ENCODE peak calls at places on chromosome 10, in seven cellular contexts. X, B, R, P, Y, H and Q are unnamed samples.

GRCh38 chr10:101041252-101041761 is 10.3 kb downstream of the SFXN3 start:
- DNase-seq in X (peak; percentile 90), B (peak; percentile 89), R (peak; percentile 80), P (no peak), Y (peak; percentile 92), H (peak; percentile 85), Q (peak; percentile 46)

GRCh38 chr10:71882813-71883746 is 32.0 kb upstream of the PSAP start:
- DNase-seq in X (no peak), B (no peak), R (no peak), P (no peak), Y (no peak), H (no peak), Q (no peak)

GRCh38 chr10:86282664-86283465 is 83.7 kb downstream of the GRID1 start:
- DNase-seq in X (no peak), B (no peak), R (no peak), P (no peak), Y (no peak), H (peak; percentile 49), Q (no peak)

GRCh38 chr10:27068217-27068891 is 31.9 kb downstream of the ANKRD26 start:
- DNase-seq in X (no peak), B (no peak), R (no peak), P (no peak), Y (no peak), H (no peak), Q (no peak)

GRCh38 chr10:71694567-71694968 is 25.0 kb downstream of the C10orf105 start:
- DNase-seq in X (no peak), B (no peak), R (peak; percentile 78), P (no peak), Y (no peak), H (peak; percentile 92), Q (no peak)

GRCh38 chr10:19421664-19422063 is 373.1 kb downstream of the MALRD1 start:
- DNase-seq in X (no peak), B (no peak), R (no peak), P (no peak), Y (no peak), H (no peak), Q (no peak)

GRCh38 chr10:44205072-44205471 is 179.8 kb downstream of the CXCL12 start:
- DNase-seq in X (no peak), B (peak; percentile 61), R (no peak), P (no peak), Y (no peak), H (no peak), Q (no peak)

GRCh38 chr10:29446327-29446726 is 157.5 kb downstream of the LYZL1 start:
- DNase-seq in X (no peak), B (no peak), R (no peak), P (no peak), Y (no peak), H (no peak), Q (no peak)

GRCh38 chr10:6136215-6137201 is 47.7 kb downstream of the RBM17 start:
- DNase-seq in X (peak; percentile 57), B (no peak), R (no peak), P (no peak), Y (no peak), H (peak; percentile 51), Q (peak; percentile 47)

GRCh38 chr10:72243822-72244437 is 27.9 kb upstream of the ASCC1 start:
- DNase-seq in X (no peak), B (no peak), R (peak; percentile 65), P (no peak), Y (peak; percentile 28), H (peak; percentile 60), Q (peak; percentile 92)

GRCh38 chr10:77037735-77038411 is 599.7 kb downstream of the KCNMA1 start:
- DNase-seq in X (no peak), B (peak; percentile 35), R (no peak), P (no peak), Y (peak; percentile 16), H (no peak), Q (no peak)

GRCh38 chr10:75716506-75716905 is 285.1 kb downstream of the LRMDA start:
- DNase-seq in X (no peak), B (no peak), R (no peak), P (no peak), Y (no peak), H (no peak), Q (no peak)

GRCh38 chr10:100482181-100482833 is 19.5 kb downstream of the WNT8B start:
- DNase-seq in X (peak; percentile 88), B (peak; percentile 89), R (peak; percentile 81), P (peak; percentile 8), Y (peak; percentile 85), H (peak; percentile 92), Q (no peak)

GRCh38 chr10:60732240-60733188 is 45.8 kb upstream of the CDK1 start:
- DNase-seq in X (peak; percentile 65), B (peak; percentile 50), R (peak; percentile 44), P (no peak), Y (peak; percentile 72), H (peak; percentile 74), Q (no peak)

GRCh38 chr10:61628199-61628874 is 34.4 kb upstream of the CABCOCO1 start:
- DNase-seq in X (no peak), B (no peak), R (no peak), P (no peak), Y (no peak), H (no peak), Q (peak; percentile 61)

GRCh38 chr10:82943142-82943541 is 1068.1 kb downstream of the NRG3 start:
- DNase-seq in X (no peak), B (no peak), R (no peak), P (no peak), Y (no peak), H (no peak), Q (no peak)

GRCh38 chr10:49359349-49360231 is 36.3 kb downstream of the DRGX start:
- DNase-seq in X (no peak), B (no peak), R (no peak), P (no peak), Y (no peak), H (no peak), Q (no peak)

GRCh38 chr10:88783734-88784133 is 18.8 kb upstream of the LIPM start:
- DNase-seq in X (no peak), B (no peak), R (no peak), P (no peak), Y (no peak), H (no peak), Q (no peak)

GRCh38 chr10:113453351-113453750 is 99.5 kb upstream of the HABP2 start:
- DNase-seq in X (no peak), B (no peak), R (no peak), P (no peak), Y (no peak), H (no peak), Q (no peak)

GRCh38 chr10:113456741-113457140 is 96.1 kb upstream of the HABP2 start:
- DNase-seq in X (no peak), B (no peak), R (no peak), P (no peak), Y (no peak), H (no peak), Q (no peak)

GRCh38 chr10:113457408-113457807 is 95.4 kb upstream of the HABP2 start:
- DNase-seq in X (no peak), B (no peak), R (no peak), P (no peak), Y (no peak), H (no peak), Q (no peak)

GRCh38 chr10:113452146-113452545 is 100.7 kb upstream of the HABP2 start:
- DNase-seq in X (no peak), B (no peak), R (no peak), P (no peak), Y (no peak), H (no peak), Q (no peak)

GRCh38 chr10:113454341-113455061 is 98.4 kb upstream of the HABP2 start:
- DNase-seq in X (peak; percentile 76), B (peak; percentile 77), R (peak; percentile 47), P (no peak), Y (peak; percentile 75), H (no peak), Q (no peak)
- TF ChIP-seq CTCF in X (peak; percentile 39), B (peak; percentile 87), R (peak; percentile 55), P (peak; percentile 93), Y (peak; percentile 77), H (no peak), Q (peak; percentile 85)

DNA sequence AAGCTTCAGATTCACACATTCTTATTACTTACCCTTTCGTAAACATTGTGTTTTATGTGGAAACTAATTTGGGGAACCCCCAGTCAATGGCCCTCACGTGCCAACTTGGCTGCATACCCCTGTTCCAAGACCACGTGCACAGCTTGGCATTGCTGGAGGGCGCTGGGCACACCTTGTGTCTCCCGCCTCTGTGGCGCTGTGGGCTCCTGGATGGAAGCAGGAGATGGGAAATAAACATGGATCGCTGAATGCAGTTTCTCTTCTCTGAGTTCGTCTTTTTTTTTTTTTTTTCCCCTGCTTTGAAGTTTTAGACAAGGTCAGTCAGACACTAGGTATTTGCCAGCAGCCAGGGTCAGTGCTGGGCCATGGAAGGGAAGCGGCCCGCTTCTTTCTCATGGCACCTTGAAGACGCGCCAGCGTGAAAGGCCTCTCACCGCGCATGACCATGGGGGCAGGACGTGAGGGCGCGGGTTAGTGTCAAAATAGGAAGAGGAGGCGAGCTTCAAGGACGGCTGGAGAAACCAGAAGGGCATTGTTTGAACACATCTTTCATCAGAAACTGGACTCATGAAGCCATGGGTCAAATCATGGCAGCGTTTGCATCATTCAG is 27.3 kb downstream of the BNIP3 start:
- DNase-seq in X (no peak), B (no peak), R (no peak), P (no peak), Y (no peak), H (peak; percentile 73), Q (no peak)
- H3K36me3 ChIP-seq in X (peaks cover 23% of the 10 kb centered on the region), B (no peaks in the 10 kb centered on the region), R (peaks cover 61% of the 10 kb centered on the region), P (peaks cover 12% of the 10 kb centered on the region), Y (peaks cover 9% of the 10 kb centered on the region), H (peaks cover 35% of the 10 kb centered on the region), Q (peaks cover 22% of the 10 kb centered on the region)

DNA sequence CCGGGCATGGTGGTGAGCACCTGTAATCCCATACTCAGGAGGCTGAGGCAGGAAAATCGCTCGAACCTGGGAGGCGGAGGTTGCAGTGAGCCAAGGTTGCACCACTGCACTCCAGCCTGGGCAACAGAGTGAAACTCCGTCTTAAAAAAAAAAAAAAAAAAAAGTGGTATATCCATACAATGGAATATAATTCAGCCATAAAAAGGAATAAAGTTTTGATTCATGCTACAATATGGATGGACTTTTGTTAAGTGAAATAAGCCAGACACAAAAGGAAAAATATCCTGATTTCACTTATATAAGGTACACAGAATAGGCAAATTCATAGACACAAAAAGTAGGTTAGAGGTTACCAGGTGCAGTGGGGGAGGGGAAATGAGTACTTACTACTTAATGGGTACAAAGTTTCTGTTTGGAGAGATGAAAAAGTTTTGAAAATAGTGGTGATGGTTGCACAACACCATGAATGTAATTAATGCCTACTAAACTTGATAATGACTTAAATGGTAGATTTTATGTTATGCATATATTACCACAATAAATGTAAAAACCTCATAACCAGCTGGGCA is 53.9 kb downstream of the FGFR2 start:
- DNase-seq in X (no peak), B (no peak), R (no peak), P (no peak), Y (no peak), H (no peak), Q (no peak)
- H3K4me3 ChIP-seq in X (no peak overlapping the region), B (no peak overlapping the region), R (no peak overlapping the region), P (no peak overlapping the region), Y (no peak overlapping the region), H (no peak overlapping the region), Q (no peak overlapping the region)

DNA sequence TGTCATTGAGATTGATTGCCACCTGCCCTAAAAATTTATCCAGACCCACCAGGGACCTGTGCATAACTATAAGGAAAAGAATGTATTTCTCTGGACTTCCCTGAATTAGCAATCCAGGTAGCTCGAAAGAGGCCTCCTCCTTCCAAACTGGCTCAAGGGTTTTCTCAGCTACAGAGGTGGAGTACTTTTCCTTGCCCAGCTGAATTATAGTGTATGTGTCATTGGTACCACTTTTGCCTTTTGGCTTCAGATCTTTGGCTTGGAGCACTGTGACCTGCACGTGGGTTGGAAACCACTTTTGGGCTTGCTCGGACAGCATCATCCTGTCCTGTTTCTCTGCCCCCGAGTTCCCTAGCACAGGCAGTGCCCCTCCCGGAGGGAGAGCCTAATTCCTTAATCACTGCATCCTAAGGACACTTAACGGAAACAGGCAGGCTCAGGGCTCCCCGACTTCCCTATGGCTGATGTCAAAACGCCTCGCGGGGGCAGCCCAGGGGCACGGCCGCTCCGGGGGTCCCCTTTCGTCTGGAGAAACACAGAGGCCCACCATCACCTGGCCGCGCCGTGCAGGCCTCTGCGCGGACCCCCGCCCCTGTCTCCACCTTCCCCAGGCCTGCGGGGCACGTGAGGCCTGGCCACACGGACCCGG is 775 bp downstream of the RAB11FIP2 start:
- DNase-seq in X (peak; percentile 85), B (no peak), R (peak; percentile 59), P (peak; percentile 22), Y (peak; percentile 31), H (no peak), Q (no peak)
- TF ChIP-seq CTCF in X (no peak), B (no peak), R (no peak), P (no peak), Y (no peak), H (no peak), Q (no peak)